ENCODE peak calls at places on chromosome 16, in six cellular contexts. Y, A, V, D, J and Q are unnamed samples.

GRCh38 chr16:89163297-89163696 is 8.3 kb upstream of the CDH15 start:
- DNase-seq in Y (no peak), A (no peak), V (no peak), D (no peak), J (no peak), Q (no peak)

GRCh38 chr16:65510850-65511249 is 389.0 kb upstream of the CDH11 start:
- DNase-seq in Y (no peak), A (no peak), V (no peak), D (no peak), J (no peak), Q (no peak)

GRCh38 chr16:78228704-78229103 is 129.2 kb downstream of the WWOX start:
- DNase-seq in Y (no peak), A (no peak), V (no peak), D (no peak), J (no peak), Q (no peak)

GRCh38 chr16:14181371-14182050 is 110.4 kb downstream of the MRTFB start:
- DNase-seq in Y (peak), A (no peak), V (no peak), D (peak), J (no peak), Q (no peak)

GRCh38 chr16:68353366-68353765 is 42.5 kb downstream of the PRMT7 start:
- DNase-seq in Y (no peak), A (no peak), V (no peak), D (no peak), J (no peak), Q (peak)

GRCh38 chr16:84407588-84408313 is 39.4 kb downstream of the ATP2C2 start:
- DNase-seq in Y (no peak), A (no peak), V (no peak), D (no peak), J (no peak), Q (peak)

GRCh38 chr16:85047867-85048455 is 20.4 kb downstream of the KIAA0513 start:
- DNase-seq in Y (no peak), A (no peak), V (no peak), D (no peak), J (no peak), Q (no peak)

GRCh38 chr16:5944971-5945370 is 847.4 kb upstream of the EEF2KMT start:
- DNase-seq in Y (no peak), A (no peak), V (no peak), D (no peak), J (no peak), Q (no peak)

GRCh38 chr16:48971571-48972071 is 310.0 kb downstream of the CBLN1 start:
- DNase-seq in Y (no peak), A (peak), V (no peak), D (no peak), J (no peak), Q (no peak)

GRCh38 chr16:75203667-75204409 is 3.1 kb downstream of the CTRB2 start:
- DNase-seq in Y (no peak), A (no peak), V (no peak), D (no peak), J (peak), Q (peak)

GRCh38 chr16:69937465-69937951 is 13.6 kb upstream of the CLEC18A start:
- DNase-seq in Y (no peak), A (no peak), V (peak), D (no peak), J (no peak), Q (peak)
- TF ChIP-seq CTCF in Y (no peak), A (no peak), V (no peak), D (no peak), J (no peak), Q (peak)

GRCh38 chr16:76583995-76584394 is 306.8 kb downstream of the CNTNAP4 start:
- DNase-seq in Y (no peak), A (no peak), V (no peak), D (no peak), J (no peak), Q (no peak)
- TF ChIP-seq CTCF in Y (no peak), A (no peak), V (no peak), D (no peak), J (no peak), Q (no peak)

DNA sequence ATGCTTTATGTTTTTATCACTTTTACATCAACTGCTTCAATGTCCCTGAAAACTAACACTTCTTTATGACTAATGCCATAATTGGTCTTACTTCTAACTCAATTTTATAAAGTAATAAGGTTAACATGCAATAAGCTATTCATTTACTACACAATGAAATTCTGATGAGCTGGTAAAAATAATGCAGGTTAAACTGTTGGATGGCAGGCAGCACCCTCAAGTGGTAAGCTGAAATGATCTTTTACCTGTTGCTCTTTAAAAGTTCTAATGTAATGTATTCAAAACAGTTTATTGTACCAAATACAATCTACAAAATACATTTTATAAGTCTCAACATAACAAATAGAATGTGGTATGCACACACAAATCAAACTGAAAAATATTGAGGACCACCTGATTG is 1280.3 kb downstream of the CDH8 start:
- DNase-seq in Y (no peak), A (no peak), V (no peak), D (no peak), J (no peak), Q (no peak)
- TF ChIP-seq CTCF in Y (no peak), A (no peak), V (no peak), D (no peak), J (no peak), Q (peak)

GRCh38 chr16:87017388-87018012 is 299.7 kb downstream of the C16orf95 start:
- DNase-seq in Y (peak), A (peak), V (no peak), D (peak), J (peak), Q (peak)
- TF ChIP-seq CTCF in Y (peak), A (peak), V (no peak), D (peak), J (no peak), Q (peak)